ENCODE peak calls at places on chromosomes 7 and 10, in five cellular contexts. K is NCI-H460, S is NCI-H1417 treated with DMSO at 0.1 percent for 48 hours, P is fibroblast of lung, I is heart right ventricle. M is an unnamed sample.

GRCh38 chr10:121880842-121881423 is 46.9 kb downstream of the ATE1 start:
- DNase-seq in K (no peak), S (no peak), P (no peak), I (no peak), M (no peak)

GRCh38 chr7:132130497-132130896 is 445.8 kb downstream of the PLXNA4 start:
- DNase-seq in K (no peak), S (no peak), P (peak; percentile 70), I (no peak), M (no peak)

GRCh38 chr10:28637346-28637745 is 40.0 kb upstream of the BAMBI start:
- DNase-seq in K (no peak), S (no peak), P (no peak), I (no peak), M (no peak)

GRCh38 chr10:63052083-63052482 is 81.0 kb upstream of the NRBF2 start:
- DNase-seq in K (no peak), S (no peak), P (no peak), I (no peak), M (no peak)

GRCh38 chr7:87574630-87575029 is 26.1 kb downstream of the ABCB1 start:
- DNase-seq in K (peak; percentile 22), S (no peak), P (peak; percentile 91), I (no peak), M (peak; percentile 8)

GRCh38 chr10:63829020-63829419 is 307.8 kb downstream of the REEP3 start:
- DNase-seq in K (peak; percentile 21), S (no peak), P (no peak), I (no peak), M (no peak)

GRCh38 chr10:17737021-17737965 is 14.7 kb upstream of the TMEM236 start:
- DNase-seq in K (peak; percentile 15), S (no peak), P (peak; percentile 34), I (peak; percentile 29), M (peak; percentile 30)

GRCh38 chr10:71744897-71745658 is 25.5 kb upstream of the C10orf105 start:
- DNase-seq in K (no peak), S (no peak), P (no peak), I (no peak), M (no peak)

GRCh38 chr10:49273082-49273465 is 25.9 kb upstream of the C10orf71 start:
- DNase-seq in K (no peak), S (no peak), P (no peak), I (no peak), M (no peak)

GRCh38 chr7:1220958-1221745 is 11.5 kb upstream of the UNCX start:
- DNase-seq in K (no peak), S (no peak), P (no peak), I (no peak), M (no peak)

GRCh38 chr7:137670521-137671064 is 176.2 kb downstream of the DGKI start:
- DNase-seq in K (no peak), S (no peak), P (peak; percentile 75), I (no peak), M (peak; percentile 29)

GRCh38 chr10:61857746-61858145 is 43.8 kb upstream of the ARID5B start:
- DNase-seq in K (no peak), S (no peak), P (peak; percentile 45), I (no peak), M (no peak)

GRCh38 chr10:14554091-14554842 is 220.4 kb downstream of the FAM107B start:
- DNase-seq in K (no peak), S (no peak), P (peak; percentile 19), I (no peak), M (no peak)

GRCh38 chr10:70461397-70462348 is 16.9 kb upstream of the PALD1 start:
- DNase-seq in K (peak; percentile 61), S (no peak), P (peak; percentile 50), I (peak; percentile 56), M (peak; percentile 22)